ENCODE peak calls at places on chromosomes 16 and 17, in six cellular contexts. M is mammary epithelial cell, T is IMR-90, C is body of pancreas, I is left ventricle myocardium inferior, X is spleen. R is an unnamed sample. For H3K27me3 and H3K4me1, the result is how much of the 10 kb centered on the place peaks cover.

GRCh38 chr17:74800531-74800930 is 24.4 kb upstream of the NAT9 start:
- DNase-seq in M (no peak), T (no peak), C (no peak), I (no peak), X (no peak), R (no peak)

GRCh38 chr17:45160505-45161287 is 979 bp upstream of the HEXIM2 start:
- DNase-seq in M (peak), T (peak), C (peak), I (peak), X (peak), R (peak)

GRCh38 chr17:13346996-13347762 is 254.6 kb downstream of the HS3ST3A1 start:
- DNase-seq in M (peak), T (peak), C (no peak), I (no peak), X (no peak), R (no peak)

GRCh38 chr16:67950335-67950843 is 6.5 kb upstream of the LCAT start:
- DNase-seq in M (no peak), T (no peak), C (no peak), I (no peak), X (peak), R (no peak)

GRCh38 chr17:55903028-55903690 is 152.3 kb downstream of the PCTP start:
- DNase-seq in M (no peak), T (no peak), C (no peak), I (no peak), X (no peak), R (no peak)

GRCh38 chr17:50421308-50422031 is 4.5 kb upstream of the ACSF2 start:
- DNase-seq in M (no peak), T (no peak), C (no peak), I (no peak), X (no peak), R (no peak)

GRCh38 chr17:55154101-55154500 is 110.7 kb upstream of the HLF start:
- DNase-seq in M (no peak), T (no peak), C (no peak), I (no peak), X (no peak), R (no peak)

GRCh38 chr16:53068423-53068833 is 13.6 kb downstream of the CHD9 start:
- DNase-seq in M (peak), T (no peak), C (no peak), I (no peak), X (no peak), R (no peak)

GRCh38 chr17:53707546-53707945 is 115.2 kb upstream of the KIF2B start:
- DNase-seq in M (no peak), T (no peak), C (no peak), I (no peak), X (no peak), R (no peak)

GRCh38 chr17:45170976-45171337 is 9.3 kb downstream of the HEXIM2 start:
- DNase-seq in M (peak), T (peak), C (peak), I (peak), X (no peak), R (peak)

GRCh38 chr16:57743886-57744645 is 8.5 kb downstream of the KATNB1 start:
- DNase-seq in M (no peak), T (no peak), C (no peak), I (no peak), X (peak), R (no peak)

GRCh38 chr17:74812109-74812864 is 36.1 kb upstream of the NAT9 start:
- DNase-seq in M (no peak), T (no peak), C (no peak), I (peak), X (no peak), R (peak)

GRCh38 chr17:9771465-9771864 is 19.9 kb downstream of the DHRS7C start:
- DNase-seq in M (no peak), T (no peak), C (no peak), I (no peak), X (no peak), R (no peak)

GRCh38 chr17:42180922-42181850 is at the start of gene KCNH4:
- DNase-seq in M (peak), T (peak), C (peak), I (peak), X (peak), R (peak)

GRCh38 chr16:69171325-69172095 is 15.5 kb upstream of the SNTB2 start:
- DNase-seq in M (no peak), T (peak), C (no peak), I (no peak), X (no peak), R (no peak)

GRCh38 chr16:30722443-30722842 is 23.5 kb downstream of the SRCAP start:
- DNase-seq in M (no peak), T (no peak), C (no peak), I (no peak), X (peak), R (no peak)
- TF ChIP-seq CTCF in M (no peak), T (no peak), C (no peak), I (peak), X (peak), R (no peak)

GRCh38 chr16:55709801-55710200 is 54.0 kb downstream of the SLC6A2 start:
- DNase-seq in M (no peak), T (no peak), C (no peak), I (no peak), X (no peak), R (no peak)

GRCh38 chr16:55703003-55704001 is 47.5 kb downstream of the SLC6A2 start:
- DNase-seq in M (peak), T (peak), C (peak), I (no peak), X (no peak), R (no peak)

GRCh38 chr16:55701442-55702319 is 45.9 kb downstream of the SLC6A2 start:
- DNase-seq in M (peak), T (peak), C (peak), I (peak), X (peak), R (peak)

GRCh38 chr16:55710466-55710865 is 54.7 kb downstream of the SLC6A2 start:
- DNase-seq in M (peak), T (no peak), C (no peak), I (no peak), X (no peak), R (no peak)

GRCh38 chr16:55706739-55707487 is 51.1 kb downstream of the SLC6A2 start:
- DNase-seq in M (no peak), T (no peak), C (no peak), I (no peak), X (no peak), R (no peak)
- H3K27me3 ChIP-seq in M (under half), T (under half), C (under half), I (half or more), X (under half), R (under half)

GRCh38 chr16:72952404-72953301 is 95.3 kb downstream of the ZFHX3 start:
- DNase-seq in M (no peak), T (peak), C (no peak), I (no peak), X (no peak), R (no peak)

GRCh38 chr16:72951916-72952315 is 96.0 kb downstream of the ZFHX3 start:
- DNase-seq in M (no peak), T (no peak), C (no peak), I (no peak), X (no peak), R (no peak)

GRCh38 chr16:72948238-72948559 is 99.7 kb downstream of the ZFHX3 start:
- DNase-seq in M (no peak), T (no peak), C (no peak), I (no peak), X (no peak), R (no peak)

GRCh38 chr16:72947379-72948237 is 100.3 kb downstream of the ZFHX3 start:
- DNase-seq in M (no peak), T (no peak), C (peak), I (no peak), X (peak), R (no peak)

GRCh38 chr16:72950669-72951068 is 97.3 kb downstream of the ZFHX3 start:
- DNase-seq in M (no peak), T (no peak), C (no peak), I (no peak), X (no peak), R (no peak)
- H3K4me1 ChIP-seq in M (under half), T (under half), C (under half), I (under half), X (under half), R (under half)

GRCh38 chr16:73157861-73158260 is 109.9 kb upstream of the ZFHX3 start:
- DNase-seq in M (no peak), T (no peak), C (no peak), I (no peak), X (no peak), R (no peak)
- TF ChIP-seq CTCF in M (no peak), T (no peak), C (no peak), I (no peak), X (no peak), R (no peak)

DNA sequence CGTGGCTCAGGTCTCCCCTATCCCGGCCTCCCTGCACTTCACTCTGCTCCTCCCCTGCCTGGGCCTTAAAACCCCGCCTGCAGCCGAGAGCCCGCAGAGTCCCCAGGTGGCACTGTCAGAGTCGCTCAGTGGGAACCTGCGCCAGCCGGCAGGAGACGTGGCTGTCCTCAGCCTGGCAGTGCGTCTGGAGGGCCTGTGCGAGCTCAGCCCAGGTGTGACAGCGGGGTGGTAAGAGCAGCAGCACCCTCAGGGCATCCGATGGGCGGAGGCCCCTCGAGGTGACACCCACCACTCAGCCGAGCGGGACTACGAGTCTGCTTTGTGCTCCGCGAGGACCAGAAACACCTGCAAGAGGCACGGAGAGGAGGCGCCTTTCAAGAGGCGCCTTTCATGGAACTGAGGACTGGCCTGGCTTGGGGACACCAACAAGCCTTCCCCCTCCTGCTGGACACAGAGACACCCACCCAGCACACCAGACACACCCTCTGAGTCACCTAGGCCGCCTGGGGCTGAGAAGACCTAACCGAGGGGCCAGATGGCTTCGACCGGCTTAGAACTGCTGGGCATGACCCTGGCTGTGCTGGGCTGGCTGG is at the start of gene CLDN9:
- DNase-seq in M (no peak), T (no peak), C (peak), I (no peak), X (no peak), R (no peak)
- H3K27me3 ChIP-seq in M (under half), T (under half), C (under half), I (half or more), X (under half), R (under half)

GRCh38 chr17:58144801-58145200 is 3.4 kb upstream of the OR4D1 start:
- DNase-seq in M (no peak), T (no peak), C (no peak), I (no peak), X (no peak), R (no peak)
- H3K4me1 ChIP-seq in M (under half), T (under half), C (under half), I (under half), X (under half), R (under half)

R was measured in heart left ventricle.